ENCODE peak calls at places on chromosome X, in seven cellular contexts. Z is small intestine, O is pancreas, L is PC-3, C is H9, N is left lung, J is A549. I is an unnamed sample.

GRCh38 chrX:142998447-142999208 is 27.1 kb upstream of the SPANXN4 start:
- DNase-seq in L (peak; percentile 37), J (no peak), Z (no peak), O (no peak), N (no peak), C (no peak), I (no peak)

GRCh38 chrX:68177542-68177941 is 255.8 kb downstream of the OPHN1 start:
- DNase-seq in N (no peak), L (peak; percentile 36), J (no peak), C (no peak), Z (no peak), O (no peak), I (peak; percentile 2)

GRCh38 chrX:2242326-2242725 is 258.4 kb downstream of the DHRSX start:
- DNase-seq in C (no peak), Z (no peak), O (no peak), L (no peak), N (no peak), J (no peak), I (no peak)

GRCh38 chrX:51922561-51922960 is 29.1 kb downstream of the MAGED1 start:
- DNase-seq in L (no peak), O (no peak), C (no peak), Z (no peak), N (no peak), J (no peak), I (no peak)

GRCh38 chrX:10795721-10796120 is 175.3 kb upstream of the MID1 start:
- DNase-seq in O (no peak), N (no peak), L (no peak), C (no peak), J (no peak), Z (peak; percentile 5), I (peak; percentile 45)

GRCh38 chrX:15143050-15143824 is 126.6 kb downstream of the ASB9 start:
- DNase-seq in J (peak; percentile 9), O (peak; percentile 50), N (peak; percentile 33), L (peak; percentile 75), C (peak; percentile 37), Z (peak; percentile 61), I (peak; percentile 22)

GRCh38 chrX:17608898-17609297 is 128.4 kb upstream of the SCML1 start:
- DNase-seq in C (no peak), J (no peak), L (peak; percentile 83), Z (no peak), O (peak; percentile 54), N (no peak), I (no peak)

GRCh38 chrX:153471663-153472280 is 1.4 kb upstream of the HAUS7 start:
- DNase-seq in C (no peak), J (no peak), L (no peak), Z (no peak), N (no peak), O (no peak), I (no peak)

GRCh38 chrX:11438767-11439166 is 145.6 kb downstream of the AMELX start:
- DNase-seq in N (no peak), C (no peak), Z (no peak), O (no peak), J (no peak), L (no peak), I (no peak)

GRCh38 chrX:72088761-72089160 is 43.0 kb downstream of the RTL5 start:
- DNase-seq in C (no peak), L (no peak), J (no peak), Z (no peak), O (no peak), N (no peak), I (no peak)

GRCh38 chrX:70476934-70477733 is 32.5 kb downstream of the DLG3 start:
- DNase-seq in N (peak; percentile 52), L (peak; percentile 79), O (peak; percentile 70), J (peak; percentile 28), Z (peak; percentile 85), C (peak; percentile 68), I (peak; percentile 87)
- H3K4me1 ChIP-seq in N (peaks cover 4% of the 10 kb centered on the region), L (peaks cover 60% of the 10 kb centered on the region), O (peaks cover 21% of the 10 kb centered on the region), J (peaks cover 46% of the 10 kb centered on the region), Z (peaks cover 9% of the 10 kb centered on the region), C (peaks cover 14% of the 10 kb centered on the region), I (peaks cover 12% of the 10 kb centered on the region)

GRCh38 chrX:19683358-19683757 is 168.1 kb upstream of the MAP3K15 start:
- DNase-seq in O (no peak), Z (no peak), L (no peak), J (no peak), N (no peak), C (no peak), I (no peak)
- H3K4me1 ChIP-seq in O (no peaks in the 10 kb centered on the region), Z (no peaks in the 10 kb centered on the region), L (peaks cover 28% of the 10 kb centered on the region), J (peaks cover 54% of the 10 kb centered on the region), N (no peaks in the 10 kb centered on the region), C (no peaks in the 10 kb centered on the region), I (peaks cover 5% of the 10 kb centered on the region)

DNA sequence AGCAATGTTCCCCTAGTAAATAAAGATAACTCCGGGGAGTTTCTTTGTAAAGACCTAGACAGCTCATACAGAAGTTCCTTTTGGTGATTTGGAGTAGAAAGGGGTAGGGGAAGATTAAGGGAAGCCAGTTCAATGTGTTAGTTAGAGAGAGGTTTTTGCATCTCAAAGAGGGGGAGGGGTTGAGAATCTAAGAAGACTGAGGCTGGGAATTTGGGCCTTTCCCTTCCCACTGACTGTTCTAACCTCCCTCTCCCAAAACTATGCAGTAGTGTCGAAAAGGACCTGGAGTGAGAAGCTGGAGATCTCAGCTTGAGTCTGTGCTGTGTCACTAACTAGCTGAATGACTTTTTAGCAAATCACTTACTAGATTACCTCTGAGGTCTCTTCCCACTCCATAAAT is 55.7 kb upstream of the CCDC160 start:
- DNase-seq in O (no peak), C (no peak), N (no peak), L (no peak), Z (no peak), J (no peak), I (no peak)
- H3K4me1 ChIP-seq in O (no peaks in the 10 kb centered on the region), C (peaks cover 7% of the 10 kb centered on the region), N (no peaks in the 10 kb centered on the region), L (no peaks in the 10 kb centered on the region), Z (no peaks in the 10 kb centered on the region), J (no peaks in the 10 kb centered on the region), I (no peaks in the 10 kb centered on the region)

GRCh38 chrX:41858161-41858775 is 65.1 kb downstream of the CASK start:
- DNase-seq in N (no peak), C (peak; percentile 79), J (no peak), L (no peak), O (no peak), Z (no peak), I (no peak)

GRCh38 chrX:41857670-41858069 is 65.7 kb downstream of the CASK start:
- DNase-seq in Z (no peak), O (no peak), L (no peak), C (no peak), N (no peak), J (no peak), I (no peak)

GRCh38 chrX:41868392-41868977 is 54.9 kb downstream of the CASK start:
- DNase-seq in L (no peak), C (no peak), O (no peak), N (no peak), Z (peak; percentile 75), J (no peak), I (no peak)

GRCh38 chrX:41863343-41864203 is 59.8 kb downstream of the CASK start:
- DNase-seq in Z (no peak), C (no peak), N (no peak), O (no peak), J (no peak), L (peak; percentile 3), I (no peak)

GRCh38 chrX:41862562-41863184 is 60.7 kb downstream of the CASK start:
- DNase-seq in Z (peak; percentile 63), N (no peak), J (no peak), C (no peak), L (no peak), O (no peak), I (no peak)
- H3K4me1 ChIP-seq in Z (no peaks in the 10 kb centered on the region), N (no peaks in the 10 kb centered on the region), J (no peaks in the 10 kb centered on the region), C (peaks cover 5% of the 10 kb centered on the region), L (no peaks in the 10 kb centered on the region), O (no peaks in the 10 kb centered on the region), I (no peaks in the 10 kb centered on the region)

DNA sequence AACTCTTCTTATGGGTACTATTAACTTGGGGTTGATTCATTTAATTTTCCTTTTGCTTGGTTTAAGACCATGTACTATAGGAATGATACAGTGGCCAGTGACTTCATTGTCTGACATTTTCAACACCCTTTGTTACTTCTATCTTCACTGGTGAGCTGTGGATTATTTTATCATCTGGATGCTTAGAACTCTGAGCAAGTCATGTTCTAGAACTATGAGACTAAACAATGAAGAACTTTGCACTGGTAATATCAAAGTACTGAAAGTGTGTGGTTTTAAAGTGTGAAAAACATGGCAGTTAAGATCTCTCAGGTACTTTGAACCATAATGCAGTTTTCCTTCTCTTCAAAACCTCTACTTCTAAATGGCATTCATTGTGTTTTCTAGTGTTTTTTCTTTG is 47.8 kb downstream of the MAP7D3 start:
- DNase-seq in O (no peak), J (no peak), Z (no peak), C (no peak), N (no peak), L (no peak), I (no peak)
- H3K4me1 ChIP-seq in O (no peaks in the 10 kb centered on the region), J (peaks cover 40% of the 10 kb centered on the region), Z (no peaks in the 10 kb centered on the region), C (no peaks in the 10 kb centered on the region), N (peaks cover 10% of the 10 kb centered on the region), L (peaks cover 35% of the 10 kb centered on the region), I (peaks cover 4% of the 10 kb centered on the region)

I was measured in mesenchymal stem cell.